ENCODE peak calls at places on chromosomes 16 and 17, in eight cellular contexts. V is effector CD4-positive, alpha-beta T cell; Y is fibroblast of pulmonary artery; A is T-helper 1 cell; Q is K562; I is stomach; W is stimulated activated CD4-positive, alpha-beta T cell treated with anti-CD3 and anti-CD28 coated beads, Interleukin-4, amount 100 ng/mL, for 4 hours; J is NCI-H1092. R is an unnamed sample.

GRCh38 chr16:85354623-85355514 is 242.6 kb upstream of the CIBAR2 start:
- DNase-seq in V (no peak), Y (peak; percentile 21), A (no peak), Q (peak; percentile 94), I (no peak), W (no peak), J (no peak), R (no peak)

GRCh38 chr17:58121925-58122324 is 26.3 kb upstream of the OR4D1 start:
- DNase-seq in V (peak; percentile 24), Y (peak; percentile 39), A (peak; percentile 51), Q (peak; percentile 17), I (no peak), W (no peak), J (peak; percentile 3), R (peak; percentile 10)

GRCh38 chr17:14046978-14047377 is 22.3 kb upstream of the COX10 start:
- DNase-seq in V (no peak), Y (no peak), A (no peak), Q (no peak), I (no peak), W (no peak), J (no peak), R (no peak)

GRCh38 chr17:28985950-28986713 is 19.7 kb downstream of the SEZ6 start:
- DNase-seq in V (no peak), Y (no peak), A (no peak), Q (peak; percentile 50), I (no peak), W (no peak), J (peak; percentile 69), R (no peak)

GRCh38 chr16:79176987-79177386 is 423.6 kb downstream of the MAF start:
- DNase-seq in V (no peak), Y (no peak), A (no peak), Q (no peak), I (no peak), W (no peak), J (no peak), R (no peak)

GRCh38 chr16:23949630-23950290 is 114.0 kb downstream of the PRKCB start:
- DNase-seq in V (peak; percentile 52), Y (no peak), A (peak; percentile 88), Q (no peak), I (peak; percentile 50), W (peak; percentile 52), J (no peak), R (no peak)

GRCh38 chr17:48915459-48916282 is 7.5 kb downstream of the UBE2Z start:
- DNase-seq in V (peak; percentile 8), Y (peak; percentile 87), A (peak; percentile 87), Q (no peak), I (peak; percentile 31), W (peak; percentile 50), J (no peak), R (peak; percentile 63)

GRCh38 chr16:85123891-85124635 is 11.8 kb upstream of the CIBAR2 start:
- DNase-seq in V (no peak), Y (peak; percentile 85), A (no peak), Q (no peak), I (no peak), W (no peak), J (no peak), R (no peak)

GRCh38 chr17:39794249-39794970 is 56.7 kb downstream of the GRB7 start:
- DNase-seq in V (no peak), Y (no peak), A (peak; percentile 70), Q (no peak), I (peak; percentile 37), W (no peak), J (no peak), R (peak; percentile 73)

GRCh38 chr17:39487946-39488345 is 26.7 kb downstream of the CDK12 start:
- DNase-seq in V (no peak), Y (no peak), A (no peak), Q (no peak), I (no peak), W (no peak), J (no peak), R (no peak)

R was measured in Calu3.